ENCODE peak calls at places on chromosomes 4 and X, in nine cellular contexts. One of them, this sample, is unnamed.

GRCh38 chr4:38856524-38857337 is at the start of gene TLR6:
- DNase-seq in AG04450: no peak
- DNase-seq in lung: peak; percentile 38
- DNase-seq in Caco-2: peak; percentile 47
- DNase-seq in psoas muscle: no peak
- DNase-seq in body of pancreas: peak; percentile 77
- DNase-seq in OCI-LY7: peak; percentile 88
- DNase-seq in IMR-90: peak; percentile 68
- DNase-seq in brain microvascular endothelial cell: peak; percentile 72
- DNase-seq in this sample: peak; percentile 54

GRCh38 chrX:19046343-19047215 is 62.7 kb upstream of the PHKA2 start:
- DNase-seq in AG04450: no peak
- DNase-seq in lung: no peak
- DNase-seq in Caco-2: no peak
- DNase-seq in psoas muscle: no peak
- DNase-seq in body of pancreas: no peak
- DNase-seq in OCI-LY7: no peak
- DNase-seq in IMR-90: peak; percentile 71
- DNase-seq in brain microvascular endothelial cell: peak; percentile 37
- DNase-seq in this sample: no peak

GRCh38 chrX:152907084-152907651 is 9.3 kb downstream of the ZNF185 start:
- DNase-seq in AG04450: peak; percentile 70
- DNase-seq in lung: no peak
- DNase-seq in Caco-2: no peak
- DNase-seq in psoas muscle: no peak
- DNase-seq in body of pancreas: no peak
- DNase-seq in OCI-LY7: no peak
- DNase-seq in IMR-90: peak; percentile 94
- DNase-seq in brain microvascular endothelial cell: peak; percentile 81
- DNase-seq in this sample: peak; percentile 32

GRCh38 chrX:123626962-123627361 is 105.9 kb downstream of the THOC2 start:
- DNase-seq in AG04450: peak; percentile 2
- DNase-seq in lung: no peak
- DNase-seq in Caco-2: no peak
- DNase-seq in psoas muscle: no peak
- DNase-seq in body of pancreas: no peak
- DNase-seq in OCI-LY7: no peak
- DNase-seq in IMR-90: peak; percentile 68
- DNase-seq in brain microvascular endothelial cell: peak; percentile 20
- DNase-seq in this sample: no peak

GRCh38 chr4:180751009-180751408 is 1492.2 kb upstream of the TENM3 start:
- DNase-seq in AG04450: peak; percentile 6
- DNase-seq in lung: no peak
- DNase-seq in Caco-2: no peak
- DNase-seq in psoas muscle: no peak
- DNase-seq in body of pancreas: no peak
- DNase-seq in OCI-LY7: no peak
- DNase-seq in IMR-90: peak; percentile 81
- DNase-seq in brain microvascular endothelial cell: peak; percentile 28
- DNase-seq in this sample: no peak

GRCh38 chrX:155534800-155535199 is 76.4 kb upstream of the F8A3 start:
- DNase-seq in AG04450: no peak
- DNase-seq in lung: no peak
- DNase-seq in Caco-2: no peak
- DNase-seq in psoas muscle: no peak
- DNase-seq in body of pancreas: no peak
- DNase-seq in OCI-LY7: no peak
- DNase-seq in IMR-90: no peak
- DNase-seq in brain microvascular endothelial cell: no peak
- DNase-seq in this sample: no peak

GRCh38 chr4:151276787-151277557 is at the start of gene PRSS48:
- DNase-seq in AG04450: no peak
- DNase-seq in lung: peak; percentile 36
- DNase-seq in Caco-2: peak; percentile 74
- DNase-seq in psoas muscle: peak; percentile 64
- DNase-seq in body of pancreas: peak; percentile 64
- DNase-seq in OCI-LY7: peak; percentile 48
- DNase-seq in IMR-90: peak; percentile 32
- DNase-seq in brain microvascular endothelial cell: peak; percentile 47
- DNase-seq in this sample: peak; percentile 63

GRCh38 chr4:8683462-8683861 is 90.9 kb downstream of the CPZ start:
- DNase-seq in AG04450: no peak
- DNase-seq in lung: no peak
- DNase-seq in Caco-2: no peak
- DNase-seq in psoas muscle: no peak
- DNase-seq in body of pancreas: no peak
- DNase-seq in OCI-LY7: no peak
- DNase-seq in IMR-90: no peak
- DNase-seq in brain microvascular endothelial cell: no peak
- DNase-seq in this sample: no peak

GRCh38 chr4:106691749-106692148 is 323.2 kb upstream of the GIMD1 start:
- DNase-seq in AG04450: no peak
- DNase-seq in lung: no peak
- DNase-seq in Caco-2: no peak
- DNase-seq in psoas muscle: no peak
- DNase-seq in body of pancreas: no peak
- DNase-seq in OCI-LY7: no peak
- DNase-seq in IMR-90: no peak
- DNase-seq in brain microvascular endothelial cell: peak; percentile 35
- DNase-seq in this sample: no peak

GRCh38 chrX:23317799-23318724 is 16.6 kb upstream of the PTCHD1 start:
- DNase-seq in AG04450: no peak
- DNase-seq in lung: peak; percentile 34
- DNase-seq in Caco-2: no peak
- DNase-seq in psoas muscle: no peak
- DNase-seq in body of pancreas: no peak
- DNase-seq in OCI-LY7: peak; percentile 20
- DNase-seq in IMR-90: no peak
- DNase-seq in brain microvascular endothelial cell: peak; percentile 12
- DNase-seq in this sample: peak; percentile 56

GRCh38 chr4:53592686-53593641 is 1.7 kb upstream of the LNX1 start:
- DNase-seq in AG04450: no peak
- DNase-seq in lung: peak; percentile 50
- DNase-seq in Caco-2: peak; percentile 82
- DNase-seq in psoas muscle: peak; percentile 38
- DNase-seq in body of pancreas: peak; percentile 85
- DNase-seq in OCI-LY7: no peak
- DNase-seq in IMR-90: no peak
- DNase-seq in brain microvascular endothelial cell: no peak
- DNase-seq in this sample: no peak

GRCh38 chr4:124499266-124499665 is 213.3 kb downstream of the ANKRD50 start:
- DNase-seq in AG04450: no peak
- DNase-seq in lung: no peak
- DNase-seq in Caco-2: no peak
- DNase-seq in psoas muscle: no peak
- DNase-seq in body of pancreas: no peak
- DNase-seq in OCI-LY7: no peak
- DNase-seq in IMR-90: no peak
- DNase-seq in brain microvascular endothelial cell: no peak
- DNase-seq in this sample: no peak

GRCh38 chr4:924107-925096 is 7.7 kb downstream of the GAK start:
- DNase-seq in AG04450: no peak
- DNase-seq in lung: no peak
- DNase-seq in Caco-2: no peak
- DNase-seq in psoas muscle: no peak
- DNase-seq in body of pancreas: no peak
- DNase-seq in OCI-LY7: peak; percentile 68
- DNase-seq in IMR-90: peak; percentile 78
- DNase-seq in brain microvascular endothelial cell: peak; percentile 43
- DNase-seq in this sample: no peak

GRCh38 chr4:129808242-129808641 is 712.3 kb downstream of the C4orf33 start:
- DNase-seq in AG04450: no peak
- DNase-seq in lung: no peak
- DNase-seq in Caco-2: no peak
- DNase-seq in psoas muscle: no peak
- DNase-seq in body of pancreas: no peak
- DNase-seq in OCI-LY7: no peak
- DNase-seq in IMR-90: no peak
- DNase-seq in brain microvascular endothelial cell: no peak
- DNase-seq in this sample: no peak

GRCh38 chr4:3338976-3339531 is 46.2 kb downstream of the RGS12 start:
- DNase-seq in AG04450: no peak
- DNase-seq in lung: peak; percentile 22
- DNase-seq in Caco-2: no peak
- DNase-seq in psoas muscle: no peak
- DNase-seq in body of pancreas: no peak
- DNase-seq in OCI-LY7: no peak
- DNase-seq in IMR-90: no peak
- DNase-seq in brain microvascular endothelial cell: no peak
- DNase-seq in this sample: no peak

DNA sequence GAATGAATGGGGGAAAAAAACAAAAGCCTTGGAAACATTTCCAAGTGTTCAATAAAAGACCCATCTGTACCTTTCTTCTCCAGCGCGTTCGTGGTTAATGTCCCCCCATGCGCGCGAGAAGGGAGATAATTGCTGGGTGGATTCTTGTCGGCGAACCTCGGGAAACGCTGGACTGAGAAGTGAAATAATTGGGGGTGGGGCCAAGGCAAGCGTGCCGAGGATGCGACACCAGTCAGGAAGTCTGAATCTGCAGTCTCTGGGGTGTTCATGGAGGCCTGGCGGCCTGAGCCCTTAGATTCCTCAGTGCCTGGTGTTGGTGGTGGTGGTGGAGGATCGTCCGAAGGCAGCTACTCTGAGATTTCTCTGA is 5.3 kb upstream of the ARX start:
- DNase-seq in AG04450: no peak
- DNase-seq in lung: no peak
- DNase-seq in Caco-2: no peak
- DNase-seq in psoas muscle: no peak
- DNase-seq in body of pancreas: no peak
- DNase-seq in OCI-LY7: no peak
- DNase-seq in IMR-90: no peak
- DNase-seq in brain microvascular endothelial cell: no peak
- DNase-seq in this sample: no peak
- TF ChIP-seq CTCF in AG04450: no peak
- TF ChIP-seq CTCF in lung: no peak
- TF ChIP-seq CTCF in Caco-2: no peak
- TF ChIP-seq CTCF in psoas muscle: no peak
- TF ChIP-seq CTCF in body of pancreas: no peak
- TF ChIP-seq CTCF in OCI-LY7: peak; percentile 20
- TF ChIP-seq CTCF in IMR-90: no peak
- TF ChIP-seq CTCF in brain microvascular endothelial cell: no peak
- TF ChIP-seq CTCF in this sample: no peak

DNA sequence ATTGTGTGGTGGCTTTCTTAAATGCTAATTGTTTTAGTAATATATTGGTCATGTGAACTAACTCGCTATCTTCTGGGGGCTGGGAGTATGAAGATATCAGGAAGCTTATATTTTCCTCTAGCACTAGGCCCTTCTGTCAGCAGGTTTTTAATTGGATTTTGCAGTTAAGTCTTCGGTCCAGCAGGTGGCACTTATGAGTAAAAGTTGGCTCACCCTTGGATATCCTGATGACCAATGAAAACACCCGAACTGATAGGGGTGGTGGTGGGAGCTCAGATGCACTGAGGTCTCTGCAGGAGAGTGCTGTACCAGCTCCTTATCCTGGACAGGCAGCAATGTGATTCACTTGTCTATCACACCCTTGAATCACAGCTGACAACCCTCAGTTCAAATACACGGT is 1365.8 kb upstream of the DIAPH2 start:
- DNase-seq in AG04450: no peak
- DNase-seq in lung: no peak
- DNase-seq in Caco-2: no peak
- DNase-seq in psoas muscle: no peak
- DNase-seq in body of pancreas: no peak
- DNase-seq in OCI-LY7: peak; percentile 1
- DNase-seq in IMR-90: no peak
- DNase-seq in brain microvascular endothelial cell: no peak
- DNase-seq in this sample: no peak
- TF ChIP-seq CTCF in AG04450: no peak
- TF ChIP-seq CTCF in lung: no peak
- TF ChIP-seq CTCF in Caco-2: no peak
- TF ChIP-seq CTCF in psoas muscle: no peak
- TF ChIP-seq CTCF in body of pancreas: peak; percentile 15
- TF ChIP-seq CTCF in OCI-LY7: peak; percentile 60
- TF ChIP-seq CTCF in IMR-90: peak; percentile 28
- TF ChIP-seq CTCF in brain microvascular endothelial cell: peak; percentile 6
- TF ChIP-seq CTCF in this sample: peak; percentile 57

GRCh38 chrX:20988804-20989203 is 385.4 kb upstream of the CNKSR2 start:
- DNase-seq in AG04450: no peak
- DNase-seq in lung: no peak
- DNase-seq in Caco-2: no peak
- DNase-seq in psoas muscle: no peak
- DNase-seq in body of pancreas: no peak
- DNase-seq in OCI-LY7: no peak
- DNase-seq in IMR-90: no peak
- DNase-seq in brain microvascular endothelial cell: no peak
- DNase-seq in this sample: no peak

GRCh38 chrX:20988118-20988517 is 386.1 kb upstream of the CNKSR2 start:
- DNase-seq in AG04450: no peak
- DNase-seq in lung: no peak
- DNase-seq in Caco-2: no peak
- DNase-seq in psoas muscle: no peak
- DNase-seq in body of pancreas: no peak
- DNase-seq in OCI-LY7: no peak
- DNase-seq in IMR-90: no peak
- DNase-seq in brain microvascular endothelial cell: no peak
- DNase-seq in this sample: no peak

GRCh38 chrX:20989361-20989760 is 384.9 kb upstream of the CNKSR2 start:
- DNase-seq in AG04450: no peak
- DNase-seq in lung: no peak
- DNase-seq in Caco-2: no peak
- DNase-seq in psoas muscle: no peak
- DNase-seq in body of pancreas: no peak
- DNase-seq in OCI-LY7: no peak
- DNase-seq in IMR-90: no peak
- DNase-seq in brain microvascular endothelial cell: no peak
- DNase-seq in this sample: no peak
- TF ChIP-seq CTCF in AG04450: no peak
- TF ChIP-seq CTCF in lung: no peak
- TF ChIP-seq CTCF in Caco-2: no peak
- TF ChIP-seq CTCF in psoas muscle: no peak
- TF ChIP-seq CTCF in body of pancreas: no peak
- TF ChIP-seq CTCF in OCI-LY7: no peak
- TF ChIP-seq CTCF in IMR-90: no peak
- TF ChIP-seq CTCF in brain microvascular endothelial cell: no peak
- TF ChIP-seq CTCF in this sample: no peak

DNA sequence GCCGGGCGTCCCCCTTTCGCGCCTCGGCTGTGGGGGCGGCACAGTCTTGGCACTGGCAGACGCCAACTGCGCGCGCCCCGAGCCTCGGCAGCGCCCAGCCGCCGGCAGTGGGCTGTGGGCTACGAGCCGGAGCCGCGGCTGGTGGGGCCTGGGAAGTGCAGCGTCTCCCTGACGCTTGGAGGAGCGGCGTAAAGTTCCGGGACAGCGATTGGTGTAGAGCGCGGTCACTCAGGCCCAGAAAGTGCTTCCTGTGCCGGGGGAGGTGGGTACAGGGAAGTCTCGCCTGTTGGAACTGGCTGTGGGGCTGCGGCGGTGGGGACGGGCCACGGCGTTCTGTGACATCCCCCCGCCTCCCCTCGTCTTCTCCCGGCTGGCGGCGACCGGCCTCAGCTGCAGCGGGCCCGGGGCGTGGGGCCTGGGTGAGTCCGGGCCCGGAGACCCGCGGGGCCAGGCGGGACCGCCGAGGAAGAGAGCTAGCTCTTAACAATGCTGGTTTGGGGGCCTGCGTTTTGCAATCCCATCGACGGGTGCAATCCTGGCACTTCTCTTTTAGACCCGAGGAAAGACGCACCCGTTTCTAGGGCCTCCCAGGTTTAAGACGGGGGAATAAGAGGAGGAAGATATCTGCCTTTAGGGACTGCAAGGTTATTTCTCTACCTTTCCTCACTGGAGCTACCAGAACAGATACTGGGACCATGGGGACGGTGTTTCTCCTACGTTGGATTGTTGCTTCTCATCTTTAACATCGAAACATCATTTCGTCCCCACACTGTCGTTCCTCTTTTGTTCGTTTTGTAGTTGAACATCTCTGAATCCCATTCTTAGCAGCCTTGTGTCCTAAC is at the start of the genes RWDD4 and TRAPPC11:
- DNase-seq in AG04450: peak; percentile 97
- DNase-seq in lung: peak; percentile 99
- DNase-seq in Caco-2: peak; percentile 99
- DNase-seq in psoas muscle: peak; percentile 98
- DNase-seq in body of pancreas: peak; percentile 97
- DNase-seq in OCI-LY7: peak; percentile 96
- DNase-seq in IMR-90: peak; percentile 99
- DNase-seq in brain microvascular endothelial cell: peak; percentile 99
- DNase-seq in this sample: peak; percentile 94
- TF ChIP-seq CTCF in AG04450: peak; percentile 25
- TF ChIP-seq CTCF in lung: no peak
- TF ChIP-seq CTCF in Caco-2: no peak
- TF ChIP-seq CTCF in psoas muscle: peak; percentile 31
- TF ChIP-seq CTCF in body of pancreas: peak; percentile 59
- TF ChIP-seq CTCF in OCI-LY7: no peak
- TF ChIP-seq CTCF in IMR-90: peak; percentile 21
- TF ChIP-seq CTCF in brain microvascular endothelial cell: peak; percentile 28
- TF ChIP-seq CTCF in this sample: peak; percentile 36